ENCODE peak calls at places on chromosomes 3 and 15, in nine cellular contexts. R is activated naive CD8-positive, alpha-beta T cell treated with anti-CD3 and anti-CD28 coated beads, Interleukin-2, amount 50 U/mL, for 24 hours; Z is kidney epithelial cell; N is stimulated activated CD4-positive, alpha-beta T cell treated with anti-CD3 and anti-CD28 coated beads, Interleukin-15, amount 100 ng/mL, for 1 hour; L is activated T-cell treated with anti-CD3 and anti-CD28 coated beads for 24 hours; O is frontal cortex; J is left colon; H is omental fat pad; V is NCI-H526. S is an unnamed sample.

GRCh38 chr3:142211034-142211433 is 14.4 kb downstream of the GK5 start:
- DNase-seq in R (peak), Z (no peak), N (no peak), L (no peak), O (no peak), J (no peak), H (no peak), V (no peak), S (no peak)

GRCh38 chr3:160622263-160623045 is 54.5 kb upstream of the ARL14 start:
- DNase-seq in R (no peak), Z (no peak), N (no peak), L (no peak), O (no peak), J (no peak), H (no peak), V (no peak), S (no peak)

GRCh38 chr15:39261397-39261796 is 319.5 kb upstream of the THBS1 start:
- DNase-seq in R (no peak), Z (no peak), N (no peak), L (no peak), O (no peak), J (no peak), H (no peak), V (no peak), S (no peak)

GRCh38 chr3:30607032-30607833 is 832 bp downstream of the TGFBR2 start:
- DNase-seq in R (peak), Z (no peak), N (peak), L (no peak), O (peak), J (peak), H (no peak), V (no peak), S (peak)

GRCh38 chr15:52728899-52729298 is 49.7 kb upstream of the ATOSA start:
- DNase-seq in R (no peak), Z (no peak), N (no peak), L (no peak), O (no peak), J (no peak), H (no peak), V (no peak), S (no peak)

GRCh38 chr3:99543796-99544195 is 94.6 kb upstream of the COL8A1 start:
- DNase-seq in R (no peak), Z (no peak), N (no peak), L (no peak), O (no peak), J (no peak), H (no peak), V (no peak), S (no peak)

GRCh38 chr3:15667484-15667883 is 65.9 kb downstream of the BTD start:
- DNase-seq in R (peak), Z (no peak), N (no peak), L (no peak), O (no peak), J (no peak), H (no peak), V (no peak), S (no peak)

GRCh38 chr15:50148362-50148963 is 29.4 kb upstream of the ATP8B4 start:
- DNase-seq in R (no peak), Z (no peak), N (no peak), L (no peak), O (no peak), J (peak), H (no peak), V (peak), S (peak)

GRCh38 chr3:99842826-99843589 is 25.3 kb downstream of the CMSS1 start:
- DNase-seq in R (no peak), Z (peak), N (no peak), L (no peak), O (peak), J (no peak), H (no peak), V (no peak), S (no peak)

GRCh38 chr3:72141264-72141663 is 356.3 kb upstream of the PROK2 start:
- DNase-seq in R (no peak), Z (no peak), N (no peak), L (no peak), O (no peak), J (no peak), H (no peak), V (no peak), S (no peak)

GRCh38 chr3:24793896-24794295 is 299.2 kb upstream of the THRB start:
- DNase-seq in R (no peak), Z (no peak), N (no peak), L (no peak), O (no peak), J (no peak), H (no peak), V (no peak), S (no peak)

GRCh38 chr3:32467333-32468070 is 35.1 kb downstream of the CMTM6 start:
- DNase-seq in R (peak), Z (peak), N (peak), L (peak), O (peak), J (peak), H (peak), V (no peak), S (peak)

GRCh38 chr15:83380682-83381081 is 66.5 kb upstream of the SH3GL3 start:
- DNase-seq in R (peak), Z (no peak), N (no peak), L (no peak), O (peak), J (peak), H (no peak), V (peak), S (peak)

GRCh38 chr3:127674793-127675189 is 2.0 kb downstream of the ABTB1 start:
- DNase-seq in R (no peak), Z (no peak), N (no peak), L (no peak), O (no peak), J (no peak), H (peak), V (no peak), S (no peak)

GRCh38 chr3:60759439-60759838 is 491.8 kb downstream of the FHIT start:
- DNase-seq in R (no peak), Z (no peak), N (no peak), L (no peak), O (no peak), J (no peak), H (no peak), V (no peak), S (no peak)

GRCh38 chr3:111874177-111874820 is 15.2 kb downstream of the PHLDB2 start:
- DNase-seq in R (no peak), Z (peak), N (no peak), L (no peak), O (no peak), J (no peak), H (no peak), V (no peak), S (no peak)

GRCh38 chr3:121839962-121840361 is 5.0 kb downstream of the EAF2 start:
- DNase-seq in R (no peak), Z (no peak), N (no peak), L (no peak), O (no peak), J (no peak), H (no peak), V (no peak), S (no peak)

GRCh38 chr15:101254157-101255065 is 2.6 kb upstream of the CHSY1 start:
- DNase-seq in R (no peak), Z (no peak), N (no peak), L (no peak), O (no peak), J (no peak), H (no peak), V (no peak), S (no peak)

GRCh38 chr3:70943886-70944285 is 631.4 kb upstream of the MDFIC2 start:
- DNase-seq in R (no peak), Z (no peak), N (no peak), L (no peak), O (no peak), J (no peak), H (no peak), V (no peak), S (no peak)

GRCh38 chr3:120244834-120245225 is 40.2 kb downstream of the GPR156 start:
- DNase-seq in R (no peak), Z (no peak), N (no peak), L (no peak), O (no peak), J (no peak), H (no peak), V (no peak), S (no peak)

GRCh38 chr3:194592798-194593752 is 40.1 kb downstream of the TMEM44 start:
- DNase-seq in R (no peak), Z (peak), N (no peak), L (no peak), O (no peak), J (no peak), H (no peak), V (no peak), S (peak)

GRCh38 chr3:117547956-117548550 is 838.5 kb downstream of the TUSC7 start:
- DNase-seq in R (no peak), Z (peak), N (no peak), L (no peak), O (no peak), J (no peak), H (no peak), V (no peak), S (peak)

GRCh38 chr3:193662757-193663322 is 69.8 kb downstream of the OPA1 start:
- DNase-seq in R (no peak), Z (no peak), N (no peak), L (no peak), O (no peak), J (no peak), H (no peak), V (no peak), S (no peak)

GRCh38 chr3:133881987-133882825 is 13.5 kb downstream of the RAB6B start:
- DNase-seq in R (no peak), Z (no peak), N (no peak), L (no peak), O (no peak), J (peak), H (no peak), V (no peak), S (no peak)

GRCh38 chr3:160810360-160810759 is 54.3 kb downstream of the PPM1L start:
- DNase-seq in R (no peak), Z (no peak), N (no peak), L (no peak), O (no peak), J (no peak), H (no peak), V (no peak), S (no peak)

GRCh38 chr3:129794319-129795201 is 99.0 kb downstream of the TMCC1 start:
- DNase-seq in R (peak), Z (peak), N (no peak), L (no peak), O (no peak), J (peak), H (no peak), V (peak), S (peak)

GRCh38 chr3:99128740-99129505 is 227.4 kb upstream of the DCBLD2 start:
- DNase-seq in R (no peak), Z (peak), N (no peak), L (no peak), O (no peak), J (no peak), H (no peak), V (no peak), S (peak)

GRCh38 chr3:194351080-194351672 is at the start of gene CPN2:
- DNase-seq in R (no peak), Z (no peak), N (no peak), L (no peak), O (no peak), J (no peak), H (no peak), V (no peak), S (no peak)

GRCh38 chr15:99574048-99574447 is 8.3 kb downstream of the MEF2A start:
- DNase-seq in R (no peak), Z (no peak), N (no peak), L (no peak), O (no peak), J (no peak), H (no peak), V (no peak), S (no peak)

GRCh38 chr15:57780461-57780860 is 73.9 kb downstream of the POLR2M start:
- DNase-seq in R (no peak), Z (no peak), N (no peak), L (no peak), O (no peak), J (no peak), H (no peak), V (no peak), S (no peak)

S was measured in Calu3.